ENCODE peak calls at places on chromosomes 4 and X, in six cellular contexts. Z, S, Y, O, B and H are unnamed samples. For H3K4me1, the result is how much of the 10 kb centered on the place peaks cover.

GRCh38 chr4:57430706-57431105 is 320.5 kb upstream of the IGFBP7 start:
- DNase-seq in Z (no peak), S (no peak), Y (no peak), O (no peak), B (no peak), H (no peak)

GRCh38 chr4:54254116-54254914 is 25.2 kb downstream of the PDGFRA start:
- DNase-seq in Z (no peak), S (no peak), Y (peak), O (peak), B (no peak), H (no peak)

GRCh38 chr4:15344041-15344440 is 83.8 kb upstream of the C1QTNF7 start:
- DNase-seq in Z (no peak), S (no peak), Y (peak), O (peak), B (no peak), H (no peak)

GRCh38 chrX:34778961-34779360 is 121.9 kb upstream of the TMEM47 start:
- DNase-seq in Z (no peak), S (no peak), Y (no peak), O (peak), B (no peak), H (no peak)

GRCh38 chr4:174284181-174284886 is 623 bp downstream of the CEP44 start:
- DNase-seq in Z (no peak), S (peak), Y (peak), O (peak), B (no peak), H (no peak)

GRCh38 chr4:139416073-139416673 is 37.7 kb upstream of the RAB33B start:
- DNase-seq in Z (no peak), S (no peak), Y (peak), O (peak), B (no peak), H (peak)

GRCh38 chrX:134821370-134821769 is 163.1 kb upstream of the PLAC1 start:
- DNase-seq in Z (no peak), S (no peak), Y (peak), O (peak), B (no peak), H (no peak)

GRCh38 chr4:184851200-184851541 is 25.4 kb upstream of the ACSL1 start:
- DNase-seq in Z (no peak), S (peak), Y (no peak), O (no peak), B (peak), H (no peak)

GRCh38 chr4:94831607-94832006 is 73.9 kb downstream of the BMPR1B start:
- DNase-seq in Z (no peak), S (no peak), Y (peak), O (no peak), B (no peak), H (no peak)

GRCh38 chrX:44570524-44570923 is 27.9 kb upstream of the FUNDC1 start:
- DNase-seq in Z (no peak), S (no peak), Y (peak), O (peak), B (no peak), H (no peak)

GRCh38 chrX:12614266-12614665 is 176.9 kb upstream of the PRPS2 start:
- DNase-seq in Z (no peak), S (no peak), Y (no peak), O (no peak), B (no peak), H (no peak)

GRCh38 chr4:125187621-125188176 is 127.1 kb upstream of the FAT4 start:
- DNase-seq in Z (no peak), S (no peak), Y (no peak), O (peak), B (no peak), H (no peak)

GRCh38 chr4:156312261-156312847 is 358.7 kb upstream of the CTSO start:
- DNase-seq in Z (no peak), S (no peak), Y (no peak), O (no peak), B (no peak), H (no peak)

GRCh38 chrX:69262036-69262905 is 97.0 kb upstream of the PJA1 start:
- DNase-seq in Z (no peak), S (no peak), Y (no peak), O (peak), B (no peak), H (no peak)

GRCh38 chr4:141058739-141059507 is 74.3 kb downstream of the RNF150 start:
- DNase-seq in Z (no peak), S (no peak), Y (no peak), O (peak), B (no peak), H (no peak)

GRCh38 chr4:54543088-54543795 is 114.5 kb upstream of the KIT start:
- DNase-seq in Z (no peak), S (no peak), Y (no peak), O (peak), B (no peak), H (no peak)

GRCh38 chrX:11097920-11098319 is 13.2 kb upstream of the HCCS start:
- DNase-seq in Z (no peak), S (no peak), Y (no peak), O (no peak), B (no peak), H (no peak)

GRCh38 chr4:7462509-7462971 is 27.8 kb upstream of the PSAPL1 start:
- DNase-seq in Z (no peak), S (no peak), Y (peak), O (peak), B (no peak), H (no peak)

GRCh38 chr4:6755088-6755753 is 27.3 kb upstream of the KIAA0232 start:
- DNase-seq in Z (no peak), S (no peak), Y (no peak), O (no peak), B (no peak), H (no peak)

GRCh38 chr4:141301216-141301615 is 80.5 kb downstream of the ZNF330 start:
- DNase-seq in Z (no peak), S (no peak), Y (no peak), O (no peak), B (no peak), H (no peak)

GRCh38 chrX:19776753-19777152 is 110.6 kb downstream of the SH3KBP1 start:
- DNase-seq in Z (no peak), S (no peak), Y (no peak), O (no peak), B (no peak), H (peak)

GRCh38 chr4:172758586-172759340 is 409.8 kb upstream of the GALNT7 start:
- DNase-seq in Z (no peak), S (no peak), Y (no peak), O (peak), B (no peak), H (no peak)

GRCh38 chr4:141686146-141686775 is 49.9 kb downstream of the IL15 start:
- DNase-seq in Z (no peak), S (no peak), Y (no peak), O (peak), B (no peak), H (no peak)

GRCh38 chr4:87734936-87735335 is 64.4 kb upstream of the IBSP start:
- DNase-seq in Z (no peak), S (no peak), Y (peak), O (no peak), B (no peak), H (no peak)

GRCh38 chr4:2330119-2331042 is 68.5 kb upstream of the MXD4 start:
- DNase-seq in Z (no peak), S (no peak), Y (no peak), O (peak), B (no peak), H (no peak)

GRCh38 chr4:44869222-44869882 is 143.0 kb upstream of the GNPDA2 start:
- DNase-seq in Z (no peak), S (no peak), Y (peak), O (no peak), B (no peak), H (no peak)

GRCh38 chr4:169017971-169018370 is 7.9 kb upstream of the CBR4 start:
- DNase-seq in Z (no peak), S (no peak), Y (peak), O (no peak), B (no peak), H (no peak)

GRCh38 chr4:40924096-40924792 is 174.5 kb downstream of the NSUN7 start:
- DNase-seq in Z (peak), S (peak), Y (peak), O (peak), B (peak), H (peak)

GRCh38 chr4:140098481-140099132 is 55.4 kb downstream of the MAML3 start:
- DNase-seq in Z (no peak), S (no peak), Y (no peak), O (peak), B (no peak), H (no peak)

GRCh38 chr4:174869334-174869733 is 40.3 kb upstream of the GLRA3 start:
- DNase-seq in Z (no peak), S (no peak), Y (no peak), O (no peak), B (no peak), H (no peak)

GRCh38 chr4:88812420-88812819 is 114.8 kb upstream of the NAP1L5 start:
- DNase-seq in Z (no peak), S (no peak), Y (peak), O (no peak), B (no peak), H (no peak)

GRCh38 chr4:2487632-2488031 is 18.7 kb downstream of the RNF4 start:
- DNase-seq in Z (no peak), S (no peak), Y (no peak), O (no peak), B (no peak), H (no peak)

GRCh38 chrX:150542846-150543229 is 25.6 kb upstream of the MTM1 start:
- DNase-seq in Z (no peak), S (no peak), Y (no peak), O (no peak), B (no peak), H (no peak)

GRCh38 chr4:145580906-145581305 is 38.3 kb upstream of the MMAA start:
- DNase-seq in Z (no peak), S (no peak), Y (no peak), O (no peak), B (no peak), H (no peak)

DNA sequence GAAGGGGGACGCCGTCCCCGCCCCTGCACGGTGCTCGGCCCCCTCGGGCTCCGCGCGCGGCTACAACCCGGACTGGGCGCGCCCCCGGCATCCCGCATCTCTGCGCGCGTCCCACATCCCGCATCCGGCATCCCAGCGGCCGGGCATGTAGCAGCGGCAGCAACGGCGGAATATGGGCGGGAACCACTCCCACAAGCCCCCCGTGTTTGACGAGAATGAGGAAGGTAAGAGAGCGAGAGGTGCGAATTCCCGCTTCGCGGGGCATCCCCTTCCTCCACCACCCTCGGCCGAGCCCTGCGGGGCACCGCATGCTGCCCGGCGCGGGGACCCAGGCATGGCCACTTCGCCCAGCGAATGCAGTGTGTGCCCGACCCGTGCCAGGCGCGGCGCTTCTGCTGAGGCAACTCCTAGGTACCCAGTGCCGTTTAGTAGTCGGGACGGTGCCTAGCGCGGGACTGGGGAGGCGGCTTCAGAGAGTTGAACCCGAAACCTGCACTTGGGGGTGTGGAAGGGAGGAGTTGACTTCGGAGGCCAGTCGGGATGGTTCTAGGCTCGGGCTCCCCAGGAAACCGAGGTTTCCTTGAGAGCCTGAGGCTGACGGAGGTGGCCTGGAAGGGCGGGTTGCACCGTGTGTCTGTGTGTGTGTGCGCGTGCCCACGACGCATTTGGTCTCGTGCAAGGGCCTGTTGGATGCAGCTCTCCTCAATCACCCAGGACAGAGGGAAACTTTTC is 578 bp downstream of the STK32B start:
- DNase-seq in Z (peak), S (no peak), Y (peak), O (peak), B (no peak), H (no peak)
- H3K27ac ChIP-seq in Z (no peak), S (peak), Y (no peak), O (peak), B (no peak), H (no peak)

GRCh38 chr4:107825072-107825789 is 499 bp downstream of the SGMS2 start:
- DNase-seq in Z (no peak), S (peak), Y (peak), O (peak), B (peak), H (no peak)
- H3K4me3 ChIP-seq in Z (peak), S (peak), Y (peak), O (peak), B (peak), H (no peak)

GRCh38 chr4:37664696-37665095 is 21.5 kb downstream of the RELL1 start:
- DNase-seq in Z (no peak), S (no peak), Y (peak), O (no peak), B (no peak), H (no peak)

GRCh38 chr4:37667197-37668100 is 18.7 kb downstream of the RELL1 start:
- DNase-seq in Z (no peak), S (no peak), Y (no peak), O (no peak), B (no peak), H (no peak)

GRCh38 chr4:37663552-37663951 is 22.6 kb downstream of the RELL1 start:
- DNase-seq in Z (no peak), S (no peak), Y (no peak), O (no peak), B (no peak), H (no peak)

GRCh38 chr4:37666625-37667071 is 19.5 kb downstream of the RELL1 start:
- DNase-seq in Z (peak), S (peak), Y (peak), O (peak), B (peak), H (no peak)

DNA sequence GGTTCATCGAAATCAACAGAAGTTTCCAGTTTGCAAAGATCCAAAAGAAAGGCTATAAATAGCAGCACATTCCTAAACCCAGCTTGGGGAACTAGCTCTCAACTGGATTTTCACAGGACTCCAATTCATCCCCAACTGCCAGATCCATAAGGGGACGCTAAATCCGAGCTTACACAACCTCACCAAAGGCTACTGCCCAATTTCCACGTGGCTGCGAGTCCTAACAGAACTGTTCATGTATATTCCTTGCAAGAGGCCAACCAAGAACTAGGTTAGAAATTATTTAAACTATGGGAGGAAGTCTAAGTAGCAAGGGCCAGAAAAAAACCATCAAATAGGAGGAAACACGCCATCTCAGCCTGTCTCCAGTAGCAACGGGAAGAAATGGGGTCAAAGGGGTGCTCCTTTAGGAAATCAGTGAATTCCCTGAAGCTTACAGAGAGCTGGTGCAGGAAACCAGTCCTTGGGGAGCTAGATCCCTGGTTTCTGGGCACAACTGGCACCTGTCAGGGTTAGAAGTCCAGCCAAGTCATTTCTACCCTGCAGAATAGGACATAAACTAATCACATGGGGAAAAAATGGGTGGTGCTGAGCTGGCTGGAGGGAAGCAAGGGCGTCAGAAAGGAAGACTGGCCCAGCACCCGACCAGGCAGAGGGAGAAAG is 20.7 kb downstream of the RELL1 start:
- DNase-seq in Z (no peak), S (peak), Y (no peak), O (no peak), B (no peak), H (no peak)
- H3K4me1 ChIP-seq in Z (half or more), S (half or more), Y (under half), O (under half), B (half or more), H (under half)

DNA sequence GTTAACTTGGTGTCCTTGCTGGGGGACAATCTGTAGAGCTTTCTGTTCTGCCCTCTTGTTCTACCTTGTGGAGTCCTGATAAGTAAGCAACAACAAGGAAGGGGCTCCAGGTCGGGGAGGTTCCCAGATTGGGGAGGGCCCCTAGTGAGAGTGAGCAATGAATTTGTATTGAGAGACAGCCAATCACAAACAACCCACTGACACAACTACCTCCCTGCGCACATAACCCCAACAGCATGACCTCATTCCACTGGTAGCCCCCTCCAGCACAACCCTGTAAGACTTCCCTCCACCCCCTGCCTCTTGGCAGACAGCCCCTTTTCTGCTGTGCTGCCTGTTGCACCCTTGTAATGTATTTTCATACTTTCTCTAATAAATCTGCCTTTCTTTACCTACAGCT is 19.7 kb upstream of the PNPLA4 start:
- DNase-seq in Z (no peak), S (no peak), Y (peak), O (no peak), B (no peak), H (no peak)
- H3K27ac ChIP-seq in Z (no peak), S (no peak), Y (no peak), O (no peak), B (no peak), H (no peak)

DNA sequence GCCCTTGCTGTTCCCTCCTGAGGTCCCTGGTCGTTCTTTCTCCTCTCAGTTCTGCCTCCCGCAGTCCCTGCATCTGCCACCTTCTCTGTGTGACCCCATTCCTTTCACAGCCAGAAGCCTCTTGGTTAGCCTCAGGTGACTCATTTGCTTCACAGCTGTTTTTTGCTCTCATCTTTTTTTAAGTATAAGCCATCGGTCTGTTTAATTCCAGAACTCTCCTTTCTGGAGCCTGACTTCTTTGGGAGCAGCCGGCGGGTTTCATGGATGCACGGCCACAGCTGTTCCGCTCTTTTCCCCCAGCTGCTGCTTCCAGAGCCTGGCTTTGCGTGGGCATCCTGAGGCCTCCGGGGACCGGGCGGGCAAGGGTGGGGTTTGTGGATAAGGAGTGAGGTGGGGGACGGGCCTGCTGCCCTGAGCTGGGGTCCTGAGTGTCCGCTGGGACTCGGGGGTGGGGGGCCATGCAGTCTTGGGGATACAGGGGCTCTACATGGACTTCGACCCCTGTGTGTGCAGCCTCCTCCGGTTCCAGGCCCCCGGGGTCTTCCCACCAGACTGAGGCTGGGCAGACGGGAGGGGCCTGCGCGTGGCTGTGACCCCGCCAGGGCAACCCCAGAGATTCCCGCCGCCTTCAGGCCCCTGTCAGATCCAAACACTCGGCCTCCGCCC is 46.7 kb downstream of the PCGF3 start:
- DNase-seq in Z (no peak), S (no peak), Y (no peak), O (peak), B (no peak), H (no peak)
- H3K4me3 ChIP-seq in Z (no peak), S (no peak), Y (no peak), O (no peak), B (no peak), H (no peak)